ENCODE peak calls at places on chromosomes 16 and 17, in nine cellular contexts. S is foreskin fibroblast, U is HFFc6, Q is mesothelial cell of epicardium, L is MCF 10A, X is heart right ventricle, D is stomach, E is GM12865, R is A549. K is an unnamed sample.

GRCh38 chr17:10516065-10516464 is 2.3 kb downstream of the MYH1 start:
- DNase-seq in U (no peak), Q (no peak), R (no peak), S (no peak), L (no peak), D (no peak), E (no peak), X (no peak), K (no peak)

GRCh38 chr16:27520982-27521673 is 28.6 kb downstream of the GTF3C1 start:
- DNase-seq in U (no peak), S (no peak), X (peak), Q (no peak), D (no peak), E (no peak), L (no peak), R (no peak), K (no peak)

GRCh38 chr16:27820646-27821345 is 242.7 kb downstream of the GSG1L start:
- DNase-seq in S (no peak), X (no peak), E (no peak), Q (no peak), L (no peak), U (no peak), R (no peak), D (no peak), K (no peak)

GRCh38 chr16:12097523-12098428 is 121.2 kb downstream of the SNX29 start:
- DNase-seq in D (no peak), R (no peak), L (no peak), E (no peak), Q (no peak), U (no peak), X (no peak), S (peak), K (no peak)

GRCh38 chr17:2138318-2138717 is 83.4 kb downstream of the HIC1 start:
- DNase-seq in E (peak), L (no peak), X (no peak), R (no peak), Q (no peak), S (no peak), D (no peak), U (peak), K (no peak)

GRCh38 chr16:81758376-81758775 is 20.7 kb upstream of the PLCG2 start:
- DNase-seq in Q (no peak), L (peak), R (peak), S (peak), X (no peak), E (no peak), D (no peak), U (no peak), K (no peak)

GRCh38 chr17:74389094-74389753 is 21.9 kb downstream of the GPR142 start:
- DNase-seq in S (no peak), D (no peak), L (no peak), R (no peak), X (no peak), Q (no peak), U (no peak), E (no peak), K (no peak)

GRCh38 chr17:69485901-69486643 is 71.6 kb downstream of the MAP2K6 start:
- DNase-seq in U (no peak), R (peak), L (peak), S (peak), X (no peak), D (no peak), E (peak), Q (no peak), K (no peak)

GRCh38 chr17:57895382-57896060 is 45.7 kb upstream of the MRPS23 start:
- DNase-seq in R (peak), Q (no peak), L (no peak), X (peak), E (no peak), S (no peak), D (peak), U (no peak), K (no peak)

GRCh38 chr17:30433514-30433913 is 43.7 kb upstream of the GOSR1 start:
- DNase-seq in L (peak), R (peak), S (peak), D (peak), X (no peak), Q (no peak), U (peak), E (no peak), K (no peak)

GRCh38 chr17:4110152-4110551 is 32.7 kb downstream of the ZZEF1 start:
- DNase-seq in L (peak), E (no peak), S (peak), X (no peak), Q (no peak), D (no peak), U (peak), R (no peak), K (no peak)

GRCh38 chr16:88430185-88430523 is 22.9 kb upstream of the ZFPM1 start:
- DNase-seq in S (no peak), R (no peak), Q (no peak), X (no peak), L (no peak), E (no peak), U (no peak), D (no peak), K (no peak)

GRCh38 chr17:6352016-6352415 is 82.9 kb downstream of the AIPL1 start:
- DNase-seq in R (no peak), X (no peak), S (no peak), D (no peak), L (no peak), Q (no peak), U (no peak), E (no peak), K (peak)

GRCh38 chr16:24685539-24686432 is 43.7 kb upstream of the TNRC6A start:
- DNase-seq in E (no peak), L (no peak), U (peak), D (peak), X (peak), R (peak), S (peak), Q (peak), K (peak)

GRCh38 chr17:7613769-7614421 is 802 bp downstream of the FXR2 start:
- DNase-seq in L (peak), U (peak), S (peak), R (peak), E (no peak), X (no peak), Q (no peak), D (no peak), K (no peak)

GRCh38 chr17:80030730-80031410 is 4.8 kb downstream of the TBC1D16 start:
- DNase-seq in X (no peak), D (peak), E (no peak), Q (no peak), S (no peak), R (no peak), L (no peak), U (no peak), K (no peak)

GRCh38 chr17:68792873-68793272 is 162.3 kb downstream of the ABCA8 start:
- DNase-seq in L (no peak), Q (no peak), X (no peak), D (no peak), S (no peak), E (no peak), U (no peak), R (no peak), K (no peak)

GRCh38 chr17:29195465-29196081 is 15.4 kb upstream of the MYO18A start:
- DNase-seq in D (no peak), S (peak), L (no peak), U (peak), X (no peak), E (peak), Q (no peak), R (no peak), K (no peak)

GRCh38 chr17:28407130-28407973 is 1.3 kb upstream of the SLC46A1 start:
- DNase-seq in X (no peak), Q (peak), S (no peak), U (no peak), D (no peak), L (peak), R (no peak), E (no peak), K (no peak)

GRCh38 chr17:39800540-39800939 is 62.8 kb downstream of the GRB7 start:
- DNase-seq in S (no peak), U (no peak), R (no peak), X (no peak), L (peak), Q (no peak), E (peak), D (no peak), K (no peak)

GRCh38 chr17:66541461-66542182 is 239.2 kb downstream of the PRKCA start:
- DNase-seq in R (no peak), U (peak), E (peak), X (no peak), D (no peak), L (no peak), S (peak), Q (no peak), K (no peak)

GRCh38 chr16:1964046-1964505 is 550 bp downstream of the RPS2 start:
- DNase-seq in U (no peak), S (peak), L (no peak), X (peak), E (peak), Q (no peak), D (no peak), R (peak), K (no peak)

GRCh38 chr16:70429888-70430666 is 8.8 kb downstream of the ST3GAL2 start:
- DNase-seq in Q (no peak), R (no peak), D (no peak), L (no peak), E (peak), X (no peak), U (no peak), S (no peak), K (no peak)

GRCh38 chr17:68460715-68461114 is 3.4 kb upstream of the WIPI1 start:
- DNase-seq in Q (no peak), L (no peak), S (no peak), X (no peak), E (peak), R (no peak), U (no peak), D (no peak), K (no peak)

GRCh38 chr17:48519427-48519826 is 11.4 kb downstream of the HOXB1 start:
- DNase-seq in U (no peak), L (no peak), X (no peak), R (no peak), S (no peak), D (no peak), E (no peak), Q (no peak), K (no peak)

GRCh38 chr17:50564916-50565315 is 4.4 kb downstream of the CACNA1G start:
- DNase-seq in X (peak), Q (no peak), E (no peak), L (no peak), S (peak), U (peak), R (peak), D (no peak), K (no peak)

GRCh38 chr17:49739662-49740271 is 24.2 kb downstream of the FAM117A start:
- DNase-seq in D (peak), E (peak), L (peak), X (peak), S (peak), U (no peak), R (no peak), Q (no peak), K (no peak)

GRCh38 chr16:14232106-14232890 is 161.2 kb downstream of the MRTFB start:
- DNase-seq in E (no peak), R (no peak), L (no peak), U (no peak), S (no peak), X (no peak), Q (peak), D (no peak), K (no peak)

GRCh38 chr16:65697516-65697915 is 575.7 kb upstream of the CDH11 start:
- DNase-seq in X (no peak), L (no peak), U (no peak), E (no peak), S (no peak), D (no peak), Q (no peak), R (no peak), K (no peak)

GRCh38 chr17:4872786-4873185 is 26.6 kb upstream of the C17orf107 start:
- DNase-seq in U (no peak), S (no peak), E (no peak), X (no peak), Q (no peak), L (no peak), R (no peak), D (no peak), K (no peak)

GRCh38 chr16:56985288-56985961 is 3.9 kb upstream of the NLRC5 start:
- DNase-seq in U (peak), E (no peak), X (peak), Q (no peak), D (peak), R (peak), S (peak), L (peak), K (no peak)

GRCh38 chr16:53945996-53946395 is 242.0 kb downstream of the FTO start:
- DNase-seq in Q (no peak), S (peak), X (no peak), E (peak), L (peak), U (peak), D (no peak), R (peak), K (no peak)

GRCh38 chr17:40949406-40949805 is 12.0 kb upstream of the KRT23 start:
- DNase-seq in R (no peak), U (no peak), D (no peak), X (no peak), L (no peak), Q (no peak), E (no peak), S (peak), K (no peak)

GRCh38 chr16:84193480-84193879 is 2.5 kb downstream of the ADAD2 start:
- DNase-seq in Q (no peak), X (no peak), S (no peak), E (no peak), R (no peak), U (no peak), L (no peak), D (no peak), K (no peak)

GRCh38 chr16:3665508-3665907 is 11.0 kb downstream of the DNASE1 start:
- DNase-seq in X (no peak), L (no peak), U (no peak), R (no peak), E (no peak), Q (no peak), S (no peak), D (no peak), K (no peak)

GRCh38 chr16:46650224-46650623 is 29.0 kb upstream of the SHCBP1 start:
- DNase-seq in E (no peak), D (no peak), S (peak), X (no peak), U (no peak), R (no peak), Q (no peak), L (peak), K (no peak)

DNA sequence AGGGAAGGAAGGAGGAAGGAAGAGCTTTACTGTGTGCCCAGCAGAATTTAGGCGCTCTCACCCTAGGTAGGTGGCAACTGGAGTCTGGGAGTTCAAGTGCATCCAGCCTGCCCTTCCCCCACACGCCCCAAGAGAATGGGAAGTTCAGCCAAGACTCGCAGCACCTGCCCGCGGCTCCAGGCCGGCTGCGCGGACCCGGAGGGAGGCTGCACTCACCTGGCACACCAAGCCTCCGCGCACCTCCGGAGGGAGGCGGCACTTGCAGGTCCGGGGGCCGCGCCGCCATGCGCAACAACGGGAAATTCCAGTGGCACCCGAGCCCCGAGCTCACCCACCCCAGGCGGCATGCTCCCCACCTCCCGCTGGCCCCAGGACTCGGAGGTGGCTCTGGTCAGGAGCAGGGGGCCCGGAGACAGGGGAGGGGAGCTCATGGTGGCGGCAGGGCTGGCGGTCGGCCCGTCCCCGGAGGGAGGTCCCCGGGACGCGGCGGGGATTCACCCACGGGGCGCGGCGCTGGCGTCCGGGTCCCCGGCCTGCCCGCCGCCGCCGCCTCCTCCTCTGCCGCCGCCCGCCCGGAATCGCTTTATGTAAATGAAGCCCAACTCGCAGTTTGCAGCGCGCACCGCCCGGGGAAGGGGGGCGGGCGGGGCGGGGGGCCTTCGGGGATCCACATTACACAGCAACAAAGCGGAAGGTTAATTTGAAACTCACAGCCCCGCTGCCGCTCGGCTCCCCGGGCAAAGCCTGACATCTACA is at the start of gene ZFHX3:
- DNase-seq in E (peak), U (peak), Q (peak), L (peak), S (peak), D (peak), X (peak), R (peak), K (no peak)
- TF ChIP-seq CTCF in E (peak), U (no peak), Q (no peak), L (peak), S (no peak), D (no peak), X (peak), R (peak), K (peak)

DNA sequence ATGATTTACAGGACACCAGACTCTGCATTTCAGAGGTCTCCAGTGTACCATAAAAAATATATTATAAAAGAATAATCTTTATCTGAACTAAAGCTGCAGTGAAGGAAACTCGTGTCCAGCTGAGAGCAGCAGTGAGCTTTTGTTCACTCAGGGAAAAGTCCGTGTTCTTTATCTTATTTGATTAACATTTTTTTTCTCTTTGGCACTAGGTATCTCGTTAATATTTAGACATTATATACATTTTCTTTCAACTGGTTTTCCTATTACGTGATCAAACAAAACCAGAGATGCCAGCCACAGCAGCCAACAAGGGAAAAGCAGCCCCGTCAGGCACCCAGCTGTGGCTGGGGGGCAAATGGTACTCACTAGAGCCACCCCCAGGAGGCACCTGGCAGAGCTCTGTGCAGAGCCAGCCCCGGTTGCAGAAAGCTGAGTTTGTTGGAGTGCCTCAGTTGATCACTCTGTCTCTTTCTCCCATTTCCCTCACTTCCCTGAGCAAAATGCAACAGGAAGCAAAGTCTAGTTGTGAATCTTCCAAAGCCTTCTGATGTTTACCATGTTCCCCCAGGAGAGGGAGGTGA is 1.1 kb upstream of the HS3ST4 start:
- DNase-seq in L (no peak), E (no peak), U (no peak), R (no peak), X (no peak), Q (no peak), D (peak), S (peak), K (no peak)
- TF ChIP-seq CTCF in L (no peak), E (no peak), U (no peak), R (no peak), X (no peak), Q (no peak), D (no peak), S (no peak), K (no peak)

DNA sequence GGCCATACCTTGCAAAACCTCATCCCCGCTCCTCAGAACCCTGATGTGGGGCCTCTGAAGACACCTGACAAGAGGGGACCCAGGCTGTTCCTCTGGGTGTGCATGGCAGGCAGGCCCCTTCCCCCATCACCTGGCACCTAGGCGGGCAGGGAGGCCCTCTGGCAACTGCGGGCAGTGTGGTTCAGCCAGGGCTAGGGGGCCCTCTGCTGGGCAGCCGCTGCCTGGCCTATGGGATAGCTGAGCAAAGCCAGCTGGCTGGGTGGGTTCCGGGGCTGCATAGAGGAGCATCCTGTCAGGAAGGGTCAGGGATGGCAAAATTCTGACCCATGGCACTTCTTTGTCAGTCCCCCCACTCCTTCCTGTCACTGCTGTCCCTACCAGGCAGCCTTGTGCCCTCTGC is 228.7 kb upstream of the ASIC2 start:
- DNase-seq in U (no peak), E (peak), Q (no peak), L (no peak), X (no peak), D (no peak), R (no peak), S (no peak), K (no peak)
- TF ChIP-seq CTCF in U (no peak), E (peak), Q (no peak), L (no peak), X (peak), D (no peak), R (peak), S (no peak), K (no peak)

GRCh38 chr17:81328489-81328888 is 33.4 kb upstream of the SLC38A10 start:
- DNase-seq in L (peak), E (no peak), Q (no peak), S (no peak), D (no peak), U (no peak), R (no peak), X (no peak), K (no peak)

GRCh38 chr17:81329927-81330883 is 35.1 kb upstream of the SLC38A10 start:
- DNase-seq in R (peak), U (no peak), D (no peak), X (no peak), Q (no peak), E (no peak), S (no peak), L (peak), K (no peak)

GRCh38 chr17:81328925-81329278 is 33.8 kb upstream of the SLC38A10 start:
- DNase-seq in Q (no peak), R (peak), U (no peak), X (no peak), D (no peak), S (peak), E (no peak), L (peak), K (no peak)

GRCh38 chr17:81330884-81331245 is 35.8 kb upstream of the SLC38A10 start:
- DNase-seq in D (no peak), R (no peak), X (no peak), U (no peak), Q (no peak), S (no peak), L (no peak), E (no peak), K (no peak)

GRCh38 chr17:81329279-81329926 is 34.3 kb upstream of the SLC38A10 start:
- DNase-seq in U (peak), S (peak), X (peak), R (peak), Q (peak), L (peak), E (peak), D (peak), K (peak)
- TF ChIP-seq CTCF in U (no peak), S (no peak), X (no peak), R (no peak), Q (no peak), L (no peak), E (no peak), D (no peak), K (no peak)

DNA sequence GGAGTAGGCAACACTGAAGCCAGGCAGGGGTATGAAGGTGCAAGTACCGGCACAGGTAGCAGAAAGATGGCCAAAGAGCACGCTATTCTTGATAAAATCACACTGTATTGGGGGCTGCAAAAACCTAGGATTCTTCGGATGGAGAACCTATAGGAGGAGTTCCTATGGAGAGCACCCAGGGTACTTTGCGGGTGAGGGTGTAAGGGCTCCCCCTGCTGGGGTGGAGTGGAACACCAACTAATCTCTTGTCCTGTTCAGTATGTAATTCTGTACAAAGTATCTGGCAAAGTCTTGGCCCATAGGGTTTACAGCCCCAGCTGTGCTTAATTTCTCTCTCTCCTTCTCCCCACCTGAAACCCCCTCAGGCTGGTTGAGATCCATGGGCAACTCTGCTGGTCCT is 393.1 kb upstream of the ASIC2 start:
- DNase-seq in Q (no peak), U (no peak), D (no peak), S (no peak), L (no peak), X (no peak), R (peak), E (peak), K (no peak)
- TF ChIP-seq CTCF in Q (peak), U (peak), D (no peak), S (peak), L (no peak), X (no peak), R (no peak), E (peak), K (no peak)